ENCODE peak calls at places on chromosomes 12 and 14, in ten cellular contexts. One of them, this sample, is unnamed.

GRCh38 chr12:32423598-32423997 is 24.2 kb downstream of the FGD4 start:
- DNase-seq in pancreas: no peak
- DNase-seq in GM13977: no peak
- DNase-seq in nephron progenitor cell: no peak
- DNase-seq in PC-3: no peak
- DNase-seq in RWPE1: no peak
- DNase-seq in left lung: no peak
- DNase-seq in progenitor cell of endocrine pancreas: no peak
- DNase-seq in astrocyte of the spinal cord: no peak
- DNase-seq in psoas muscle: no peak
- DNase-seq in this sample: no peak

GRCh38 chr14:59358105-59358504 is 107.1 kb downstream of the GPR135 start:
- DNase-seq in pancreas: no peak
- DNase-seq in GM13977: no peak
- DNase-seq in nephron progenitor cell: no peak
- DNase-seq in PC-3: peak
- DNase-seq in RWPE1: peak
- DNase-seq in left lung: peak
- DNase-seq in progenitor cell of endocrine pancreas: no peak
- DNase-seq in astrocyte of the spinal cord: no peak
- DNase-seq in psoas muscle: peak
- DNase-seq in this sample: no peak

GRCh38 chr12:15289192-15289591 is 33.1 kb upstream of the PTPRO start:
- DNase-seq in pancreas: no peak
- DNase-seq in GM13977: no peak
- DNase-seq in nephron progenitor cell: no peak
- DNase-seq in PC-3: no peak
- DNase-seq in RWPE1: no peak
- DNase-seq in left lung: no peak
- DNase-seq in progenitor cell of endocrine pancreas: no peak
- DNase-seq in astrocyte of the spinal cord: peak
- DNase-seq in psoas muscle: no peak
- DNase-seq in this sample: no peak

GRCh38 chr12:15541996-15542631 is 219.8 kb downstream of the PTPRO start:
- DNase-seq in pancreas: no peak
- DNase-seq in GM13977: no peak
- DNase-seq in nephron progenitor cell: no peak
- DNase-seq in PC-3: no peak
- DNase-seq in RWPE1: no peak
- DNase-seq in left lung: no peak
- DNase-seq in progenitor cell of endocrine pancreas: no peak
- DNase-seq in astrocyte of the spinal cord: no peak
- DNase-seq in psoas muscle: no peak
- DNase-seq in this sample: no peak

GRCh38 chr12:128707488-128707887 is 116.3 kb downstream of the SLC15A4 start:
- DNase-seq in pancreas: no peak
- DNase-seq in GM13977: no peak
- DNase-seq in nephron progenitor cell: no peak
- DNase-seq in PC-3: no peak
- DNase-seq in RWPE1: no peak
- DNase-seq in left lung: no peak
- DNase-seq in progenitor cell of endocrine pancreas: no peak
- DNase-seq in astrocyte of the spinal cord: no peak
- DNase-seq in psoas muscle: no peak
- DNase-seq in this sample: no peak

GRCh38 chr14:56081139-56081538 is 37.1 kb upstream of the PELI2 start:
- DNase-seq in pancreas: no peak
- DNase-seq in GM13977: no peak
- DNase-seq in nephron progenitor cell: no peak
- DNase-seq in PC-3: no peak
- DNase-seq in RWPE1: no peak
- DNase-seq in left lung: no peak
- DNase-seq in progenitor cell of endocrine pancreas: no peak
- DNase-seq in astrocyte of the spinal cord: no peak
- DNase-seq in psoas muscle: no peak
- DNase-seq in this sample: no peak

GRCh38 chr12:117141097-117141898 is 42.1 kb upstream of the TESC start:
- DNase-seq in pancreas: no peak
- DNase-seq in GM13977: no peak
- DNase-seq in nephron progenitor cell: no peak
- DNase-seq in PC-3: no peak
- DNase-seq in RWPE1: no peak
- DNase-seq in left lung: peak
- DNase-seq in progenitor cell of endocrine pancreas: no peak
- DNase-seq in astrocyte of the spinal cord: no peak
- DNase-seq in psoas muscle: peak
- DNase-seq in this sample: no peak

GRCh38 chr14:100307215-100308111 is 1.2 kb upstream of the SLC25A29 start:
- DNase-seq in pancreas: peak
- DNase-seq in GM13977: no peak
- DNase-seq in nephron progenitor cell: peak
- DNase-seq in PC-3: no peak
- DNase-seq in RWPE1: no peak
- DNase-seq in left lung: peak
- DNase-seq in progenitor cell of endocrine pancreas: peak
- DNase-seq in astrocyte of the spinal cord: no peak
- DNase-seq in psoas muscle: no peak
- DNase-seq in this sample: no peak

GRCh38 chr12:12461281-12461922 is 101.3 kb downstream of the DUSP16 start:
- DNase-seq in pancreas: no peak
- DNase-seq in GM13977: no peak
- DNase-seq in nephron progenitor cell: no peak
- DNase-seq in PC-3: no peak
- DNase-seq in RWPE1: no peak
- DNase-seq in left lung: no peak
- DNase-seq in progenitor cell of endocrine pancreas: no peak
- DNase-seq in astrocyte of the spinal cord: no peak
- DNase-seq in psoas muscle: no peak
- DNase-seq in this sample: no peak

GRCh38 chr12:13339538-13339937 is 143.0 kb downstream of the EMP1 start:
- DNase-seq in pancreas: no peak
- DNase-seq in GM13977: no peak
- DNase-seq in nephron progenitor cell: no peak
- DNase-seq in PC-3: peak
- DNase-seq in RWPE1: peak
- DNase-seq in left lung: no peak
- DNase-seq in progenitor cell of endocrine pancreas: no peak
- DNase-seq in astrocyte of the spinal cord: no peak
- DNase-seq in psoas muscle: no peak
- DNase-seq in this sample: no peak

GRCh38 chr14:82626156-82627055 is 1092.8 kb upstream of the SEL1L start:
- DNase-seq in pancreas: no peak
- DNase-seq in GM13977: no peak
- DNase-seq in nephron progenitor cell: no peak
- DNase-seq in PC-3: no peak
- DNase-seq in RWPE1: no peak
- DNase-seq in left lung: no peak
- DNase-seq in progenitor cell of endocrine pancreas: no peak
- DNase-seq in astrocyte of the spinal cord: no peak
- DNase-seq in psoas muscle: no peak
- DNase-seq in this sample: no peak

GRCh38 chr12:50764116-50764860 is 387 bp downstream of the ATF1 start:
- DNase-seq in pancreas: peak
- DNase-seq in GM13977: peak
- DNase-seq in nephron progenitor cell: peak
- DNase-seq in PC-3: no peak
- DNase-seq in RWPE1: no peak
- DNase-seq in left lung: peak
- DNase-seq in progenitor cell of endocrine pancreas: peak
- DNase-seq in astrocyte of the spinal cord: peak
- DNase-seq in psoas muscle: peak
- DNase-seq in this sample: peak

GRCh38 chr12:12558291-12558690 is 4.4 kb downstream of the DUSP16 start:
- DNase-seq in pancreas: no peak
- DNase-seq in GM13977: no peak
- DNase-seq in nephron progenitor cell: no peak
- DNase-seq in PC-3: no peak
- DNase-seq in RWPE1: no peak
- DNase-seq in left lung: no peak
- DNase-seq in progenitor cell of endocrine pancreas: no peak
- DNase-seq in astrocyte of the spinal cord: no peak
- DNase-seq in psoas muscle: no peak
- DNase-seq in this sample: no peak

GRCh38 chr12:116654216-116654743 is 83.6 kb downstream of the SPRING1 start:
- DNase-seq in pancreas: no peak
- DNase-seq in GM13977: no peak
- DNase-seq in nephron progenitor cell: no peak
- DNase-seq in PC-3: no peak
- DNase-seq in RWPE1: no peak
- DNase-seq in left lung: no peak
- DNase-seq in progenitor cell of endocrine pancreas: no peak
- DNase-seq in astrocyte of the spinal cord: no peak
- DNase-seq in psoas muscle: no peak
- DNase-seq in this sample: no peak

GRCh38 chr14:92558319-92558718 is 44.7 kb downstream of the RIN3 start:
- DNase-seq in pancreas: no peak
- DNase-seq in GM13977: no peak
- DNase-seq in nephron progenitor cell: no peak
- DNase-seq in PC-3: no peak
- DNase-seq in RWPE1: no peak
- DNase-seq in left lung: no peak
- DNase-seq in progenitor cell of endocrine pancreas: no peak
- DNase-seq in astrocyte of the spinal cord: no peak
- DNase-seq in psoas muscle: no peak
- DNase-seq in this sample: no peak
- TF ChIP-seq CTCF in pancreas: no peak
- TF ChIP-seq CTCF in GM13977: no peak
- TF ChIP-seq CTCF in nephron progenitor cell: no peak
- TF ChIP-seq CTCF in PC-3: no peak
- TF ChIP-seq CTCF in RWPE1: no peak
- TF ChIP-seq CTCF in left lung: no peak
- TF ChIP-seq CTCF in progenitor cell of endocrine pancreas: no peak
- TF ChIP-seq CTCF in astrocyte of the spinal cord: no peak
- TF ChIP-seq CTCF in psoas muscle: no peak
- TF ChIP-seq CTCF in this sample: no peak

GRCh38 chr12:51820721-51821422 is 27.6 kb downstream of the FIGNL2 start:
- DNase-seq in pancreas: peak
- DNase-seq in GM13977: peak
- DNase-seq in nephron progenitor cell: peak
- DNase-seq in PC-3: peak
- DNase-seq in RWPE1: peak
- DNase-seq in left lung: peak
- DNase-seq in progenitor cell of endocrine pancreas: peak
- DNase-seq in astrocyte of the spinal cord: peak
- DNase-seq in psoas muscle: peak
- DNase-seq in this sample: peak
- TF ChIP-seq CTCF in pancreas: no peak
- TF ChIP-seq CTCF in GM13977: peak
- TF ChIP-seq CTCF in nephron progenitor cell: no peak
- TF ChIP-seq CTCF in PC-3: peak
- TF ChIP-seq CTCF in RWPE1: peak
- TF ChIP-seq CTCF in left lung: no peak
- TF ChIP-seq CTCF in progenitor cell of endocrine pancreas: peak
- TF ChIP-seq CTCF in astrocyte of the spinal cord: peak
- TF ChIP-seq CTCF in psoas muscle: no peak
- TF ChIP-seq CTCF in this sample: peak

GRCh38 chr14:105056303-105056831 is 8.9 kb downstream of the GPR132 start:
- DNase-seq in pancreas: no peak
- DNase-seq in GM13977: no peak
- DNase-seq in nephron progenitor cell: no peak
- DNase-seq in PC-3: no peak
- DNase-seq in RWPE1: no peak
- DNase-seq in left lung: no peak
- DNase-seq in progenitor cell of endocrine pancreas: no peak
- DNase-seq in astrocyte of the spinal cord: no peak
- DNase-seq in psoas muscle: peak
- DNase-seq in this sample: no peak

GRCh38 chr14:105059917-105060565 is 5.2 kb downstream of the GPR132 start:
- DNase-seq in pancreas: no peak
- DNase-seq in GM13977: no peak
- DNase-seq in nephron progenitor cell: no peak
- DNase-seq in PC-3: no peak
- DNase-seq in RWPE1: no peak
- DNase-seq in left lung: no peak
- DNase-seq in progenitor cell of endocrine pancreas: no peak
- DNase-seq in astrocyte of the spinal cord: no peak
- DNase-seq in psoas muscle: no peak
- DNase-seq in this sample: no peak

GRCh38 chr14:105059035-105059916 is 6.0 kb downstream of the GPR132 start:
- DNase-seq in pancreas: no peak
- DNase-seq in GM13977: no peak
- DNase-seq in nephron progenitor cell: no peak
- DNase-seq in PC-3: no peak
- DNase-seq in RWPE1: no peak
- DNase-seq in left lung: peak
- DNase-seq in progenitor cell of endocrine pancreas: no peak
- DNase-seq in astrocyte of the spinal cord: no peak
- DNase-seq in psoas muscle: peak
- DNase-seq in this sample: no peak

GRCh38 chr14:105060751-105061427 is 4.3 kb downstream of the GPR132 start:
- DNase-seq in pancreas: no peak
- DNase-seq in GM13977: no peak
- DNase-seq in nephron progenitor cell: no peak
- DNase-seq in PC-3: no peak
- DNase-seq in RWPE1: no peak
- DNase-seq in left lung: peak
- DNase-seq in progenitor cell of endocrine pancreas: no peak
- DNase-seq in astrocyte of the spinal cord: no peak
- DNase-seq in psoas muscle: peak
- DNase-seq in this sample: no peak

GRCh38 chr14:105058521-105059034 is 6.7 kb downstream of the GPR132 start:
- DNase-seq in pancreas: no peak
- DNase-seq in GM13977: no peak
- DNase-seq in nephron progenitor cell: no peak
- DNase-seq in PC-3: no peak
- DNase-seq in RWPE1: no peak
- DNase-seq in left lung: no peak
- DNase-seq in progenitor cell of endocrine pancreas: no peak
- DNase-seq in astrocyte of the spinal cord: no peak
- DNase-seq in psoas muscle: peak
- DNase-seq in this sample: no peak
- TF ChIP-seq CTCF in pancreas: no peak
- TF ChIP-seq CTCF in GM13977: no peak
- TF ChIP-seq CTCF in nephron progenitor cell: no peak
- TF ChIP-seq CTCF in PC-3: no peak
- TF ChIP-seq CTCF in RWPE1: no peak
- TF ChIP-seq CTCF in left lung: no peak
- TF ChIP-seq CTCF in progenitor cell of endocrine pancreas: no peak
- TF ChIP-seq CTCF in astrocyte of the spinal cord: no peak
- TF ChIP-seq CTCF in psoas muscle: no peak
- TF ChIP-seq CTCF in this sample: no peak

DNA sequence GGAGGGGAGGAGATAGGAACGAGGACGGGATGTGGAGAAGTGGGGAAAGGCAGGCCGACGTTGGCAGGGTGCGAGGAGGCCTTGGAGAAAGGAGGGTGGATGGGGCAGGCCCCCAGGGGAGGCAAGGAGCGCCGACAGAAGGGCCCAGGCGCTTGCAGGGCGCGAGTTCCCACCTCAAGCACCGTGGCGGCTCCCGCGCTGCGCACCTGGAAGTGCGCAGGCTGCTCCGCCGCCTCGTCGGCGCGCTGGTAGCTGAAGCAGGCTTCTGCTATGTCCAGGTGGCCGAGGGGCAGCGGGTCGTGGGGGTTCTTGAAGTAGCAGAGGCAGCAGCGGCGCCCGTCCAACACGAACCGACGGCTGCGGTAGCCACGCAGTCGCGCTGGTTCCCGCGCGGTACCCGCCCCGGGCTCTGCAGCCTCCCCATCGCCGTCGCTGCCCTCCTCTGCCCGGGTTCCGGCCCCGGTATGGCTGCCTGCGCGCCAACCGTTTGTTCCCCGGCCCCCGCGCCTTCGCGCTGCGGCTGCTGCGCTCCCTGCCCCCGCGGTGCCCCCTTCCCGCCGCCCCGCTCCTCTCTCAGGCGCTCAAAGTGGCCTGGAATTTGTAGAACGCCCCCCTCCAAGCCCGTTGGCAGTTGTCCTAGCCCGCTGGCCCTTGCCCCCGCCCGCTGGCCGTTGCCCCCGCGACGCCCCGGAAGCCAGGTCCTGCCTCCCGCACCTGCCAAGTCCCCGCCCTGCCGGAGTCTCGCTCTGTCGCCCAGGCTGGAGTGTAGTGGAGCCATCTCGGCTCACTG is 1.1 kb upstream of the ACTR6 start:
- DNase-seq in pancreas: peak
- DNase-seq in GM13977: peak
- DNase-seq in nephron progenitor cell: peak
- DNase-seq in PC-3: peak
- DNase-seq in RWPE1: peak
- DNase-seq in left lung: peak
- DNase-seq in progenitor cell of endocrine pancreas: peak
- DNase-seq in astrocyte of the spinal cord: peak
- DNase-seq in psoas muscle: peak
- DNase-seq in this sample: peak
- TF ChIP-seq CTCF in pancreas: no peak
- TF ChIP-seq CTCF in GM13977: no peak
- TF ChIP-seq CTCF in nephron progenitor cell: no peak
- TF ChIP-seq CTCF in PC-3: no peak
- TF ChIP-seq CTCF in RWPE1: no peak
- TF ChIP-seq CTCF in left lung: no peak
- TF ChIP-seq CTCF in progenitor cell of endocrine pancreas: no peak
- TF ChIP-seq CTCF in astrocyte of the spinal cord: no peak
- TF ChIP-seq CTCF in psoas muscle: no peak
- TF ChIP-seq CTCF in this sample: no peak

This sample was measured in GM10248.